ENCODE peak calls at places on chromosomes 5 and 9, in seven cellular contexts. One of them, this sample, is unnamed.

GRCh38 chr9:18743976-18744375 is 270.0 kb downstream of the ADAMTSL1 start:
- DNase-seq in hepatic stellate cell: no peak
- DNase-seq in stomach: no peak
- DNase-seq in effector memory CD4-positive, alpha-beta T cell: no peak
- DNase-seq in neural crest cell: no peak
- DNase-seq in HS-27A: no peak
- DNase-seq in stimulated activated CD8-positive, alpha-beta memory T cell treated with anti-CD3 and anti-CD28 coated beads, Interleukin-4, amount 100 ng/mL, for 1 hour: no peak
- DNase-seq in this sample: no peak

GRCh38 chr5:132363431-132364112 is 5.9 kb upstream of the SLC22A5 start:
- DNase-seq in hepatic stellate cell: peak; percentile 58
- DNase-seq in stomach: no peak
- DNase-seq in effector memory CD4-positive, alpha-beta T cell: no peak
- DNase-seq in neural crest cell: no peak
- DNase-seq in HS-27A: no peak
- DNase-seq in stimulated activated CD8-positive, alpha-beta memory T cell treated with anti-CD3 and anti-CD28 coated beads, Interleukin-4, amount 100 ng/mL, for 1 hour: no peak
- DNase-seq in this sample: no peak

GRCh38 chr5:81525690-81526089 is 131.8 kb upstream of the ACOT12 start:
- DNase-seq in hepatic stellate cell: no peak
- DNase-seq in stomach: no peak
- DNase-seq in effector memory CD4-positive, alpha-beta T cell: no peak
- DNase-seq in neural crest cell: no peak
- DNase-seq in HS-27A: no peak
- DNase-seq in stimulated activated CD8-positive, alpha-beta memory T cell treated with anti-CD3 and anti-CD28 coated beads, Interleukin-4, amount 100 ng/mL, for 1 hour: no peak
- DNase-seq in this sample: no peak

GRCh38 chr5:113450366-113451328 is 15.9 kb upstream of the TSSK1B start:
- DNase-seq in hepatic stellate cell: no peak
- DNase-seq in stomach: no peak
- DNase-seq in effector memory CD4-positive, alpha-beta T cell: no peak
- DNase-seq in neural crest cell: no peak
- DNase-seq in HS-27A: no peak
- DNase-seq in stimulated activated CD8-positive, alpha-beta memory T cell treated with anti-CD3 and anti-CD28 coated beads, Interleukin-4, amount 100 ng/mL, for 1 hour: no peak
- DNase-seq in this sample: no peak

GRCh38 chr5:67878911-67879310 is 336.6 kb upstream of the PIK3R1 start:
- DNase-seq in hepatic stellate cell: no peak
- DNase-seq in stomach: no peak
- DNase-seq in effector memory CD4-positive, alpha-beta T cell: no peak
- DNase-seq in neural crest cell: no peak
- DNase-seq in HS-27A: no peak
- DNase-seq in stimulated activated CD8-positive, alpha-beta memory T cell treated with anti-CD3 and anti-CD28 coated beads, Interleukin-4, amount 100 ng/mL, for 1 hour: no peak
- DNase-seq in this sample: peak; percentile 50

GRCh38 chr5:102090770-102091169 is 205.3 kb downstream of the SLCO4C1 start:
- DNase-seq in hepatic stellate cell: no peak
- DNase-seq in stomach: no peak
- DNase-seq in effector memory CD4-positive, alpha-beta T cell: no peak
- DNase-seq in neural crest cell: no peak
- DNase-seq in HS-27A: no peak
- DNase-seq in stimulated activated CD8-positive, alpha-beta memory T cell treated with anti-CD3 and anti-CD28 coated beads, Interleukin-4, amount 100 ng/mL, for 1 hour: no peak
- DNase-seq in this sample: peak; percentile 71

GRCh38 chr5:118968925-118969375 is 19.4 kb downstream of the DTWD2 start:
- DNase-seq in hepatic stellate cell: no peak
- DNase-seq in stomach: no peak
- DNase-seq in effector memory CD4-positive, alpha-beta T cell: no peak
- DNase-seq in neural crest cell: no peak
- DNase-seq in HS-27A: no peak
- DNase-seq in stimulated activated CD8-positive, alpha-beta memory T cell treated with anti-CD3 and anti-CD28 coated beads, Interleukin-4, amount 100 ng/mL, for 1 hour: no peak
- DNase-seq in this sample: no peak

GRCh38 chr9:138104251-138105122 is 226.9 kb downstream of the CACNA1B start:
- DNase-seq in hepatic stellate cell: no peak
- DNase-seq in stomach: no peak
- DNase-seq in effector memory CD4-positive, alpha-beta T cell: no peak
- DNase-seq in neural crest cell: no peak
- DNase-seq in HS-27A: no peak
- DNase-seq in stimulated activated CD8-positive, alpha-beta memory T cell treated with anti-CD3 and anti-CD28 coated beads, Interleukin-4, amount 100 ng/mL, for 1 hour: no peak
- DNase-seq in this sample: no peak

GRCh38 chr9:5630038-5630507 is 1.2 kb downstream of the RIC1 start:
- DNase-seq in hepatic stellate cell: no peak
- DNase-seq in stomach: no peak
- DNase-seq in effector memory CD4-positive, alpha-beta T cell: no peak
- DNase-seq in neural crest cell: no peak
- DNase-seq in HS-27A: no peak
- DNase-seq in stimulated activated CD8-positive, alpha-beta memory T cell treated with anti-CD3 and anti-CD28 coated beads, Interleukin-4, amount 100 ng/mL, for 1 hour: no peak
- DNase-seq in this sample: peak; percentile 34

GRCh38 chr5:4544049-4544675 is 596.0 kb upstream of the ADAMTS16 start:
- DNase-seq in hepatic stellate cell: no peak
- DNase-seq in stomach: no peak
- DNase-seq in effector memory CD4-positive, alpha-beta T cell: no peak
- DNase-seq in neural crest cell: no peak
- DNase-seq in HS-27A: no peak
- DNase-seq in stimulated activated CD8-positive, alpha-beta memory T cell treated with anti-CD3 and anti-CD28 coated beads, Interleukin-4, amount 100 ng/mL, for 1 hour: no peak
- DNase-seq in this sample: no peak

GRCh38 chr5:2904956-2905355 is 153.5 kb upstream of the IRX2 start:
- DNase-seq in hepatic stellate cell: no peak
- DNase-seq in stomach: no peak
- DNase-seq in effector memory CD4-positive, alpha-beta T cell: no peak
- DNase-seq in neural crest cell: no peak
- DNase-seq in HS-27A: no peak
- DNase-seq in stimulated activated CD8-positive, alpha-beta memory T cell treated with anti-CD3 and anti-CD28 coated beads, Interleukin-4, amount 100 ng/mL, for 1 hour: no peak
- DNase-seq in this sample: no peak

GRCh38 chr5:5342784-5343183 is 79.7 kb upstream of the ICE1 start:
- DNase-seq in hepatic stellate cell: no peak
- DNase-seq in stomach: no peak
- DNase-seq in effector memory CD4-positive, alpha-beta T cell: no peak
- DNase-seq in neural crest cell: no peak
- DNase-seq in HS-27A: peak; percentile 36
- DNase-seq in stimulated activated CD8-positive, alpha-beta memory T cell treated with anti-CD3 and anti-CD28 coated beads, Interleukin-4, amount 100 ng/mL, for 1 hour: no peak
- DNase-seq in this sample: no peak

GRCh38 chr9:2229109-2229733 is 214.1 kb downstream of the SMARCA2 start:
- DNase-seq in hepatic stellate cell: no peak
- DNase-seq in stomach: no peak
- DNase-seq in effector memory CD4-positive, alpha-beta T cell: no peak
- DNase-seq in neural crest cell: no peak
- DNase-seq in HS-27A: no peak
- DNase-seq in stimulated activated CD8-positive, alpha-beta memory T cell treated with anti-CD3 and anti-CD28 coated beads, Interleukin-4, amount 100 ng/mL, for 1 hour: no peak
- DNase-seq in this sample: peak; percentile 13

GRCh38 chr9:137968235-137968634 is 90.7 kb downstream of the CACNA1B start:
- DNase-seq in hepatic stellate cell: no peak
- DNase-seq in stomach: peak; percentile 24
- DNase-seq in effector memory CD4-positive, alpha-beta T cell: no peak
- DNase-seq in neural crest cell: no peak
- DNase-seq in HS-27A: no peak
- DNase-seq in stimulated activated CD8-positive, alpha-beta memory T cell treated with anti-CD3 and anti-CD28 coated beads, Interleukin-4, amount 100 ng/mL, for 1 hour: no peak
- DNase-seq in this sample: peak; percentile 11

GRCh38 chr9:32783168-32783891 is at the start of gene TMEM215:
- DNase-seq in hepatic stellate cell: no peak
- DNase-seq in stomach: no peak
- DNase-seq in effector memory CD4-positive, alpha-beta T cell: no peak
- DNase-seq in neural crest cell: peak; percentile 68
- DNase-seq in HS-27A: no peak
- DNase-seq in stimulated activated CD8-positive, alpha-beta memory T cell treated with anti-CD3 and anti-CD28 coated beads, Interleukin-4, amount 100 ng/mL, for 1 hour: no peak
- DNase-seq in this sample: no peak

GRCh38 chr9:94867281-94867841 is 140.9 kb downstream of the AOPEP start:
- DNase-seq in hepatic stellate cell: peak; percentile 49
- DNase-seq in stomach: peak; percentile 83
- DNase-seq in effector memory CD4-positive, alpha-beta T cell: no peak
- DNase-seq in neural crest cell: no peak
- DNase-seq in HS-27A: no peak
- DNase-seq in stimulated activated CD8-positive, alpha-beta memory T cell treated with anti-CD3 and anti-CD28 coated beads, Interleukin-4, amount 100 ng/mL, for 1 hour: no peak
- DNase-seq in this sample: no peak

GRCh38 chr9:127555830-127556820 is 56.0 kb upstream of the STXBP1 start:
- DNase-seq in hepatic stellate cell: peak; percentile 98
- DNase-seq in stomach: peak; percentile 70
- DNase-seq in effector memory CD4-positive, alpha-beta T cell: peak; percentile 31
- DNase-seq in neural crest cell: no peak
- DNase-seq in HS-27A: no peak
- DNase-seq in stimulated activated CD8-positive, alpha-beta memory T cell treated with anti-CD3 and anti-CD28 coated beads, Interleukin-4, amount 100 ng/mL, for 1 hour: no peak
- DNase-seq in this sample: peak; percentile 97

GRCh38 chr9:3740690-3741419 is 215.1 kb upstream of the RFX3 start:
- DNase-seq in hepatic stellate cell: no peak
- DNase-seq in stomach: no peak
- DNase-seq in effector memory CD4-positive, alpha-beta T cell: no peak
- DNase-seq in neural crest cell: no peak
- DNase-seq in HS-27A: no peak
- DNase-seq in stimulated activated CD8-positive, alpha-beta memory T cell treated with anti-CD3 and anti-CD28 coated beads, Interleukin-4, amount 100 ng/mL, for 1 hour: no peak
- DNase-seq in this sample: no peak